ENCODE peak calls at places on chromosome 18, in seven cellular contexts. J is breast epithelium, R is KBM-7, Y is WTC11, K is cardiac fibroblast, P is lung microvascular endothelial cell, E is HT1080. G is an unnamed sample.

GRCh38 chr18:75376004-75376403 is 51.5 kb downstream of the SMIM21 start:
- DNase-seq in J (no peak), R (no peak), Y (no peak), K (no peak), P (no peak), E (peak; percentile 9), G (no peak)

GRCh38 chr18:1657888-1658287 is 753.2 kb downstream of the ADCYAP1 start:
- DNase-seq in J (no peak), R (no peak), Y (no peak), K (no peak), P (no peak), E (no peak), G (no peak)

GRCh38 chr18:49011291-49011746 is 60.6 kb upstream of the SMAD7 start:
- DNase-seq in J (peak; percentile 30), R (no peak), Y (peak; percentile 12), K (no peak), P (no peak), E (no peak), G (no peak)

GRCh38 chr18:26487437-26487836 is 60.9 kb downstream of the KCTD1 start:
- DNase-seq in J (no peak), R (no peak), Y (no peak), K (no peak), P (no peak), E (peak; percentile 29), G (no peak)

GRCh38 chr18:23872701-23873550 is 141.6 kb upstream of the TTC39C start:
- DNase-seq in J (no peak), R (no peak), Y (no peak), K (no peak), P (no peak), E (no peak), G (no peak)

GRCh38 chr18:34322365-34323289 is 97.9 kb upstream of the NOL4 start:
- DNase-seq in J (no peak), R (peak; percentile 52), Y (peak; percentile 66), K (peak; percentile 56), P (peak; percentile 69), E (peak; percentile 40), G (peak; percentile 66)

GRCh38 chr18:49207373-49207772 is 253.1 kb downstream of the DYM start:
- DNase-seq in J (no peak), R (no peak), Y (no peak), K (no peak), P (no peak), E (peak; percentile 91), G (no peak)

GRCh38 chr18:76449110-76449453 is 46.0 kb downstream of the ZNF516 start:
- DNase-seq in J (no peak), R (no peak), Y (no peak), K (no peak), P (no peak), E (no peak), G (no peak)

GRCh38 chr18:77039196-77040140 is 93.1 kb downstream of the MBP start:
- DNase-seq in J (no peak), R (no peak), Y (no peak), K (no peak), P (no peak), E (peak; percentile 52), G (no peak)

GRCh38 chr18:22040527-22040926 is 128.9 kb upstream of the GATA6 start:
- DNase-seq in J (no peak), R (no peak), Y (no peak), K (no peak), P (no peak), E (no peak), G (no peak)

GRCh38 chr18:37913051-37913450 is 347.5 kb upstream of the CELF4 start:
- DNase-seq in J (no peak), R (no peak), Y (no peak), K (no peak), P (no peak), E (no peak), G (no peak)